ENCODE peak calls at places on chromosomes 16 and 17, in nine cellular contexts. One of them, this sample, is unnamed. For H3K36me3, the result is how much of the 10 kb centered on the place peaks cover.

GRCh38 chr17:15436399-15437369 is 30.7 kb downstream of the CDRT4 start:
- DNase-seq in GM23338: peak
- DNase-seq in MM.1S: no peak
- DNase-seq in stomach: peak
- DNase-seq in left ventricle myocardium inferior: peak
- DNase-seq in A673: peak
- DNase-seq in brain microvascular endothelial cell: no peak
- DNase-seq in BE2C: peak
- DNase-seq in colonic mucosa: peak
- DNase-seq in this sample: peak

GRCh38 chr16:81928975-81929374 is 82.3 kb downstream of the SDR42E1 start:
- DNase-seq in colonic mucosa: no peak
- DNase-seq in BE2C: no peak
- DNase-seq in stomach: peak
- DNase-seq in GM23338: peak
- DNase-seq in A673: no peak
- DNase-seq in brain microvascular endothelial cell: no peak
- DNase-seq in left ventricle myocardium inferior: no peak
- DNase-seq in MM.1S: no peak
- DNase-seq in this sample: peak

GRCh38 chr17:12896386-12896785 is 107.1 kb downstream of the ARHGAP44 start:
- DNase-seq in MM.1S: no peak
- DNase-seq in left ventricle myocardium inferior: no peak
- DNase-seq in colonic mucosa: no peak
- DNase-seq in brain microvascular endothelial cell: no peak
- DNase-seq in A673: no peak
- DNase-seq in BE2C: no peak
- DNase-seq in GM23338: no peak
- DNase-seq in stomach: no peak
- DNase-seq in this sample: no peak

GRCh38 chr16:31874354-31875111 is 926 bp downstream of the ZNF267 start:
- DNase-seq in BE2C: no peak
- DNase-seq in GM23338: no peak
- DNase-seq in left ventricle myocardium inferior: no peak
- DNase-seq in brain microvascular endothelial cell: peak
- DNase-seq in colonic mucosa: peak
- DNase-seq in MM.1S: peak
- DNase-seq in A673: peak
- DNase-seq in stomach: no peak
- DNase-seq in this sample: peak

GRCh38 chr16:56869513-56870270 is 4.7 kb downstream of the SLC12A3 start:
- DNase-seq in left ventricle myocardium inferior: no peak
- DNase-seq in BE2C: no peak
- DNase-seq in A673: peak
- DNase-seq in colonic mucosa: no peak
- DNase-seq in MM.1S: peak
- DNase-seq in GM23338: peak
- DNase-seq in brain microvascular endothelial cell: no peak
- DNase-seq in stomach: no peak
- DNase-seq in this sample: no peak

GRCh38 chr16:67055712-67056487 is 27.0 kb downstream of the CBFB start:
- DNase-seq in BE2C: no peak
- DNase-seq in left ventricle myocardium inferior: no peak
- DNase-seq in MM.1S: no peak
- DNase-seq in GM23338: no peak
- DNase-seq in colonic mucosa: no peak
- DNase-seq in A673: peak
- DNase-seq in brain microvascular endothelial cell: peak
- DNase-seq in stomach: no peak
- DNase-seq in this sample: peak

GRCh38 chr17:16285646-16286008 is 67.6 kb downstream of the CENPV start:
- DNase-seq in stomach: no peak
- DNase-seq in A673: no peak
- DNase-seq in colonic mucosa: no peak
- DNase-seq in brain microvascular endothelial cell: no peak
- DNase-seq in GM23338: no peak
- DNase-seq in BE2C: no peak
- DNase-seq in MM.1S: no peak
- DNase-seq in left ventricle myocardium inferior: no peak
- DNase-seq in this sample: no peak

GRCh38 chr17:45070809-45071208 is 9.7 kb downstream of the NMT1 start:
- DNase-seq in MM.1S: no peak
- DNase-seq in BE2C: no peak
- DNase-seq in GM23338: no peak
- DNase-seq in left ventricle myocardium inferior: no peak
- DNase-seq in A673: no peak
- DNase-seq in stomach: no peak
- DNase-seq in brain microvascular endothelial cell: no peak
- DNase-seq in colonic mucosa: no peak
- DNase-seq in this sample: peak

GRCh38 chr16:2088759-2089358 is 41.1 kb downstream of the TSC2 start:
- DNase-seq in stomach: no peak
- DNase-seq in left ventricle myocardium inferior: no peak
- DNase-seq in MM.1S: no peak
- DNase-seq in A673: no peak
- DNase-seq in BE2C: no peak
- DNase-seq in colonic mucosa: no peak
- DNase-seq in GM23338: no peak
- DNase-seq in brain microvascular endothelial cell: no peak
- DNase-seq in this sample: peak

GRCh38 chr16:54930034-54930938 is at the start of gene IRX5:
- DNase-seq in BE2C: peak
- DNase-seq in stomach: peak
- DNase-seq in colonic mucosa: peak
- DNase-seq in GM23338: peak
- DNase-seq in A673: peak
- DNase-seq in MM.1S: peak
- DNase-seq in brain microvascular endothelial cell: peak
- DNase-seq in left ventricle myocardium inferior: peak
- DNase-seq in this sample: peak

GRCh38 chr16:1871974-1872635 is at the start of gene MEIOB:
- DNase-seq in colonic mucosa: peak
- DNase-seq in GM23338: peak
- DNase-seq in A673: peak
- DNase-seq in brain microvascular endothelial cell: peak
- DNase-seq in left ventricle myocardium inferior: no peak
- DNase-seq in MM.1S: no peak
- DNase-seq in stomach: no peak
- DNase-seq in BE2C: peak
- DNase-seq in this sample: no peak

GRCh38 chr17:21549107-21549687 is 143.1 kb upstream of the KCNJ18 start:
- DNase-seq in BE2C: no peak
- DNase-seq in brain microvascular endothelial cell: peak
- DNase-seq in MM.1S: no peak
- DNase-seq in stomach: no peak
- DNase-seq in colonic mucosa: no peak
- DNase-seq in A673: no peak
- DNase-seq in GM23338: no peak
- DNase-seq in left ventricle myocardium inferior: no peak
- DNase-seq in this sample: peak

GRCh38 chr16:11597268-11597690 is 10.6 kb upstream of the LITAF start:
- DNase-seq in MM.1S: no peak
- DNase-seq in brain microvascular endothelial cell: no peak
- DNase-seq in A673: no peak
- DNase-seq in stomach: no peak
- DNase-seq in BE2C: no peak
- DNase-seq in left ventricle myocardium inferior: no peak
- DNase-seq in colonic mucosa: peak
- DNase-seq in GM23338: no peak
- DNase-seq in this sample: no peak

DNA sequence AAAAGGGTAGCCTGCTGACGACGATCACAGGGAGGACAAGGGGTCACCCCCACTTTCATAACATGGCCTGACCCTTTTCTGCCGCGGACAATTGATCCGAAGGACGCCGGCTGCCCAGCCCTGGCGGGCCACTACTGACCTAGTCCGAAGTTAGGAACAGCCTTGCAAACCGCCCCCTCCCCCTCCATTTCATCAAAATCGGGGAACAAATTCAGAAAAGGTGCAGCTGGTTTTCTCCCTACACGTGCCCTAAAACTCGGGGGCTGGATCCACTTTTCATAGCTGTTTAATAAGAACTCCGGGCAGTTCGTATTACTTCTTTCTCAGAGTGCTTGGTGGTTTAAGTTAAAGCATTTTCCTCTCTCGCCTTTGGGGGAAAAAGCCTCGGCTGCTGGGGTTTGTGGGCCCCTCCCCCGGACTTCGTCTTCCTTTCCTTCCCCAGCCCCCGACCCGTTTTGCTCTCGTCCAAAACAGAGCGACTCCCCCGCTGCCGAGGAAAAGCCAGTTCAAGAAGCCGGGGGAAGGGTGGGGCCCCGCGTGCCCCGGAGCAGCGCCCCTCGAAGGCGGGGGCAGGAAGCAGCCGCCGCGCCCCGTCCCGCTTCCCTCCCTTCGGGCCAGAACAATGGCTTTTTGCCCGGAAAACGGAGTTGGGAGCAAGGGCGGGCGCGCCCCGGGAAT is 643 bp upstream of the CBX2 start:
- DNase-seq in BE2C: peak
- DNase-seq in left ventricle myocardium inferior: peak
- DNase-seq in stomach: peak
- DNase-seq in GM23338: peak
- DNase-seq in brain microvascular endothelial cell: peak
- DNase-seq in A673: peak
- DNase-seq in colonic mucosa: peak
- DNase-seq in MM.1S: no peak
- DNase-seq in this sample: no peak
- TF ChIP-seq CTCF in BE2C: peak
- TF ChIP-seq CTCF in left ventricle myocardium inferior: peak
- TF ChIP-seq CTCF in stomach: no peak
- TF ChIP-seq CTCF in GM23338: peak
- TF ChIP-seq CTCF in brain microvascular endothelial cell: peak
- TF ChIP-seq CTCF in A673: peak
- TF ChIP-seq CTCF in colonic mucosa: no peak
- TF ChIP-seq CTCF in MM.1S: peak
- TF ChIP-seq CTCF in this sample: peak

GRCh38 chr17:55264273-55264639 is 504 bp upstream of the HLF start:
- DNase-seq in MM.1S: no peak
- DNase-seq in left ventricle myocardium inferior: no peak
- DNase-seq in A673: no peak
- DNase-seq in brain microvascular endothelial cell: no peak
- DNase-seq in colonic mucosa: no peak
- DNase-seq in GM23338: peak
- DNase-seq in BE2C: no peak
- DNase-seq in stomach: no peak
- DNase-seq in this sample: no peak
- H3K4me3 ChIP-seq in MM.1S: peak
- H3K4me3 ChIP-seq in left ventricle myocardium inferior: peak
- H3K4me3 ChIP-seq in A673: no peak
- H3K4me3 ChIP-seq in brain microvascular endothelial cell: no peak
- H3K4me3 ChIP-seq in colonic mucosa: peak
- H3K4me3 ChIP-seq in GM23338: peak
- H3K4me3 ChIP-seq in BE2C: peak
- H3K4me3 ChIP-seq in stomach: peak
- H3K4me3 ChIP-seq in this sample: no peak

DNA sequence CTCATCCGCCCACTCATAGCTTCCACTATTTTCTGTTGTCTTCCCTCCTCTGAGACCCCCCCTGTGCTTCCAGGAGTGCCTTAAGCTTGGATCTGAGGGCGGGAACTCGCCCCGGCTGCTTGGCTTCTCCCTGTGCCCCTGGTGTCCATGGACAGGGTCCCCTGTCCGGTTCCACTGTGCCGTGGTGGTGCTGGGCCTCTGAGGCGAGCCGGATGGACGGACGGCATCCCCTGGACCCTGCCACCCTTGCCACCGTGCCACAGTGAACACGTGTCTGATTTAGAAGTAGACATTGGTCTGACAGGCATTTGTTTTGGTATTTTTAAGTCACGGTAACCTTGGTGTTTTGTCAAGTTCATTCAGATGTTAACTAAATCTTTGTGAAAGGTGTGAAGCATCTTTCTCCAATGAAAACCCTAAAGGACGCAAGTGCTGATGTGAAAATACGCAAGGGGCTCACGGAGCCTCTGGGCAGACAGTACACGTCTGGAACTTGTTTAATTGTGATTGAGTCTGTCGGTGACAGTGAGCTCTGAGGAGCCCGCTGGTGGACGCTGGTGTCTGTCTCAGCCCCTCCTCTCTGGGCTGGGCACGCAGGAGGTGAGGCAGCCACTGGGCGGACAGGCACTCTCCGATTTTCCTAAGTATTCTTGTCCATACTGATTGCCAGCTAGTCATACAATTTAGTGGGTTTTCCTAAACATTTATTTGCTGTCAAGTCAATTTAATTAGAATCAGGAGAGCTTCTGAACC is 26.3 kb downstream of the ZNF750 start:
- DNase-seq in A673: no peak
- DNase-seq in GM23338: no peak
- DNase-seq in colonic mucosa: no peak
- DNase-seq in stomach: no peak
- DNase-seq in left ventricle myocardium inferior: no peak
- DNase-seq in MM.1S: no peak
- DNase-seq in BE2C: no peak
- DNase-seq in brain microvascular endothelial cell: no peak
- DNase-seq in this sample: no peak
- H3K36me3 ChIP-seq in A673: under half
- H3K36me3 ChIP-seq in GM23338: under half
- H3K36me3 ChIP-seq in colonic mucosa: under half
- H3K36me3 ChIP-seq in stomach: half or more
- H3K36me3 ChIP-seq in left ventricle myocardium inferior: half or more
- H3K36me3 ChIP-seq in MM.1S: under half
- H3K36me3 ChIP-seq in BE2C: under half
- H3K36me3 ChIP-seq in brain microvascular endothelial cell: under half
- H3K36me3 ChIP-seq in this sample: under half

GRCh38 chr17:66676421-66676820 is 158.5 kb upstream of the CACNG5 start:
- DNase-seq in GM23338: no peak
- DNase-seq in MM.1S: no peak
- DNase-seq in stomach: peak
- DNase-seq in colonic mucosa: peak
- DNase-seq in BE2C: no peak
- DNase-seq in A673: no peak
- DNase-seq in brain microvascular endothelial cell: no peak
- DNase-seq in left ventricle myocardium inferior: no peak
- DNase-seq in this sample: peak

GRCh38 chr17:66675273-66675990 is 159.5 kb upstream of the CACNG5 start:
- DNase-seq in stomach: no peak
- DNase-seq in A673: no peak
- DNase-seq in colonic mucosa: no peak
- DNase-seq in GM23338: peak
- DNase-seq in BE2C: no peak
- DNase-seq in brain microvascular endothelial cell: no peak
- DNase-seq in MM.1S: no peak
- DNase-seq in left ventricle myocardium inferior: no peak
- DNase-seq in this sample: peak

GRCh38 chr17:66670211-66670610 is 164.7 kb upstream of the CACNG5 start:
- DNase-seq in stomach: no peak
- DNase-seq in GM23338: no peak
- DNase-seq in colonic mucosa: no peak
- DNase-seq in left ventricle myocardium inferior: no peak
- DNase-seq in brain microvascular endothelial cell: no peak
- DNase-seq in BE2C: no peak
- DNase-seq in A673: no peak
- DNase-seq in MM.1S: no peak
- DNase-seq in this sample: no peak

GRCh38 chr17:66675991-66676371 is 158.9 kb upstream of the CACNG5 start:
- DNase-seq in BE2C: no peak
- DNase-seq in MM.1S: no peak
- DNase-seq in stomach: peak
- DNase-seq in brain microvascular endothelial cell: no peak
- DNase-seq in GM23338: peak
- DNase-seq in left ventricle myocardium inferior: no peak
- DNase-seq in colonic mucosa: no peak
- DNase-seq in A673: no peak
- DNase-seq in this sample: no peak

GRCh38 chr17:66673668-66674276 is 161.1 kb upstream of the CACNG5 start:
- DNase-seq in colonic mucosa: peak
- DNase-seq in stomach: peak
- DNase-seq in MM.1S: peak
- DNase-seq in left ventricle myocardium inferior: no peak
- DNase-seq in BE2C: peak
- DNase-seq in GM23338: peak
- DNase-seq in A673: peak
- DNase-seq in brain microvascular endothelial cell: peak
- DNase-seq in this sample: peak
- TF ChIP-seq CTCF in colonic mucosa: peak
- TF ChIP-seq CTCF in stomach: peak
- TF ChIP-seq CTCF in MM.1S: peak
- TF ChIP-seq CTCF in left ventricle myocardium inferior: peak
- TF ChIP-seq CTCF in BE2C: peak
- TF ChIP-seq CTCF in GM23338: peak
- TF ChIP-seq CTCF in A673: peak
- TF ChIP-seq CTCF in brain microvascular endothelial cell: peak
- TF ChIP-seq CTCF in this sample: peak

This sample was measured in bronchial epithelial cell.